ENCODE peak calls at places on chromosomes 1 and 21, in eight cellular contexts. G is ascending aorta, I is IMR-90, M is uterus, E is PC-3, F is WERI-Rb-1, K is left ventricle myocardium inferior, V is caudate nucleus. U is an unnamed sample.

GRCh38 chr1:240511789-240512188 is 100.2 kb downstream of the GREM2 start:
- DNase-seq in G (no peak), I (no peak), M (no peak), E (no peak), F (no peak), K (no peak), V (no peak), U (no peak)

GRCh38 chr1:204782118-204782700 is 88.5 kb upstream of the NFASC start:
- DNase-seq in G (no peak), I (peak; percentile 4), M (no peak), E (peak; percentile 60), F (no peak), K (no peak), V (no peak), U (no peak)

GRCh38 chr1:109630081-109630880 is 10.6 kb downstream of the AMPD2 start:
- DNase-seq in G (peak; percentile 58), I (no peak), M (no peak), E (no peak), F (peak; percentile 59), K (no peak), V (no peak), U (no peak)

GRCh38 chr1:15336866-15337265 is 72.8 kb upstream of the EFHD2 start:
- DNase-seq in G (no peak), I (no peak), M (no peak), E (no peak), F (no peak), K (peak; percentile 39), V (no peak), U (no peak)

GRCh38 chr1:79478160-79478559 is 471.6 kb upstream of the ADGRL4 start:
- DNase-seq in G (no peak), I (no peak), M (no peak), E (no peak), F (no peak), K (no peak), V (no peak), U (no peak)

GRCh38 chr1:58862728-58863385 is 79.0 kb upstream of the JUN start:
- DNase-seq in G (no peak), I (no peak), M (no peak), E (no peak), F (no peak), K (no peak), V (no peak), U (no peak)

GRCh38 chr1:95752515-95753381 is 518.7 kb downstream of the RWDD3 start:
- DNase-seq in G (no peak), I (no peak), M (no peak), E (no peak), F (no peak), K (no peak), V (no peak), U (no peak)

GRCh38 chr1:226121587-226122400 is 59.3 kb downstream of the H3-3A start:
- DNase-seq in G (peak; percentile 75), I (peak; percentile 26), M (peak; percentile 66), E (peak; percentile 86), F (peak; percentile 77), K (peak; percentile 66), V (peak; percentile 49), U (no peak)

GRCh38 chr1:160639652-160640051 is 7.2 kb downstream of the SLAMF1 start:
- DNase-seq in G (no peak), I (no peak), M (no peak), E (no peak), F (no peak), K (no peak), V (no peak), U (no peak)

GRCh38 chr1:34532113-34532512 is 222.7 kb upstream of the GJB5 start:
- DNase-seq in G (no peak), I (no peak), M (no peak), E (no peak), F (no peak), K (no peak), V (no peak), U (no peak)

GRCh38 chr1:60634106-60634505 is 448.3 kb upstream of the NFIA start:
- DNase-seq in G (no peak), I (no peak), M (no peak), E (no peak), F (no peak), K (no peak), V (no peak), U (no peak)

GRCh38 chr1:19400189-19400588 is 85.2 kb downstream of the CAPZB start:
- DNase-seq in G (peak; percentile 83), I (no peak), M (no peak), E (no peak), F (no peak), K (no peak), V (no peak), U (no peak)

GRCh38 chr1:111216751-111217150 is 10.8 kb upstream of the CHI3L2 start:
- DNase-seq in G (no peak), I (no peak), M (no peak), E (no peak), F (no peak), K (no peak), V (no peak), U (no peak)

GRCh38 chr1:190940951-190941350 is 463.3 kb upstream of the BRINP3 start:
- DNase-seq in G (no peak), I (no peak), M (no peak), E (no peak), F (no peak), K (no peak), V (no peak), U (no peak)

GRCh38 chr1:233707153-233707905 is 93.4 kb downstream of the KCNK1 start:
- DNase-seq in G (no peak), I (peak; percentile 1), M (peak; percentile 42), E (peak; percentile 91), F (no peak), K (no peak), V (no peak), U (no peak)

GRCh38 chr1:14238472-14239059 is 359.9 kb upstream of the KAZN start:
- DNase-seq in G (peak; percentile 77), I (no peak), M (peak; percentile 78), E (no peak), F (no peak), K (peak; percentile 51), V (no peak), U (peak; percentile 93)

GRCh38 chr21:14215971-14216621 is at the start of gene RBM11:
- DNase-seq in G (peak; percentile 71), I (peak; percentile 7), M (peak; percentile 75), E (peak; percentile 68), F (peak; percentile 78), K (peak; percentile 57), V (peak; percentile 29), U (peak; percentile 80)

GRCh38 chr1:193974286-193974798 is 787.9 kb upstream of the B3GALT2 start:
- DNase-seq in G (no peak), I (no peak), M (no peak), E (no peak), F (no peak), K (no peak), V (no peak), U (no peak)

GRCh38 chr1:224769987-224770693 is 154.0 kb downstream of the CNIH3 start:
- DNase-seq in G (no peak), I (peak; percentile 74), M (no peak), E (peak; percentile 69), F (no peak), K (no peak), V (no peak), U (no peak)

DNA sequence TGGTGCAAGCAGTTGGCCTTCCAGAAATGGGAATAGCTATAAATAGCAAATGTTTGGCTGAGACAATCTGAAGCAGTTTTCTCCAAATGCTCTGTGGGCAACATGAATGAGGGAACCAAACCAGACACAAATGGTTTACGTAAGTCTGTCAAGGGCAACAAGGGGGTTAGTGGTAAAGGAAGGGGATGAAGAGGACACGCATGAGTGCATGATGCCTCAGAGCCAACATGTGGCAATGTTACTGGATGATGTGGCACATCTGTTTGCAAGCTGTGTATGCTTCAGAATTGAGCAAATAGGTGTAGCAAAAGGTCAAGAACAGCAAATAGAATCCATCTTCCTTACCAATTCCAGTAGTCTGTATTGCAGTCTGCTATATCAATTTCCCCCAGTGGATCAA is 76.3 kb upstream of the LMO4 start:
- DNase-seq in G (no peak), I (peak; percentile 76), M (no peak), E (peak; percentile 9), F (no peak), K (no peak), V (no peak), U (no peak)
- H3K27ac ChIP-seq in G (no peak overlapping the region), I (no peak overlapping the region), M (no peak overlapping the region), E (no peak overlapping the region), F (no peak overlapping the region), K (no peak overlapping the region), V (no peak overlapping the region), U (no peak overlapping the region)

GRCh38 chr1:146001734-146002133 is 5.4 kb upstream of the TXNIP start:
- DNase-seq in G (no peak), I (no peak), M (no peak), E (no peak), F (no peak), K (no peak), V (no peak), U (peak; percentile 59)
- H3K27ac ChIP-seq in G (peak overlapping the region; percentile 38), I (no peak overlapping the region), M (peak overlapping the region; percentile 100), E (no peak overlapping the region), F (no peak overlapping the region), K (peak overlapping the region; percentile 39), V (no peak overlapping the region), U (peak overlapping the region; percentile 70)

DNA sequence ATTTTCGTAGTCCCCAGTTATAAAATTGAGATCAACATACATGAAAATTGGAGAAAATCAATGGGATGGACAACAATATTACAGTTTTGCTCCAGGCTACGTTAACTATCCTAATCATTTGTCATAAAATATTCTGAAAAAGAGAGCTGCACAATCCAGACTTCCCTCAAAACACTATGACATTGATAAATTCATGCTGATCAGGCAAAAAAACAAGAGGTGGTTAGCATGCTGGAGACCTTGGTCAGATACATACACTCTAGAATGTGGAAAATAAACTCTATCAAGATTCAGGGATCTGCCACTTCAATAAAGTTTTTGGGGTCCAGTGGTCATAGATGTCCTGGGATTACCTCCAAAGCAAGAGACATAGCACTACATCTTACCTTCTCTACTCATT is 32.5 kb upstream of the ARHGAP29 start:
- DNase-seq in G (no peak), I (no peak), M (no peak), E (no peak), F (no peak), K (no peak), V (no peak), U (no peak)
- H3K27ac ChIP-seq in G (no peak overlapping the region), I (no peak overlapping the region), M (no peak overlapping the region), E (peak overlapping the region; percentile 94), F (no peak overlapping the region), K (no peak overlapping the region), V (no peak overlapping the region), U (no peak overlapping the region)

GRCh38 chr1:183653876-183654451 is 848 bp upstream of the APOBEC4 start:
- DNase-seq in G (no peak), I (no peak), M (no peak), E (no peak), F (no peak), K (no peak), V (no peak), U (no peak)
- H3K27ac ChIP-seq in G (no peak overlapping the region), I (no peak overlapping the region), M (no peak overlapping the region), E (no peak overlapping the region), F (no peak overlapping the region), K (peak overlapping the region; percentile 80), V (no peak overlapping the region), U (no peak overlapping the region)

U was measured in suprapubic skin.